ENCODE peak calls at places on chromosome 15, in ten cellular contexts. J is mucosa of descending colon; C is IMR-90; P is pancreas; R is upper lobe of right lung; K is colonic mucosa; Y is CD4-positive, alpha-beta T cell; U is left ventricle myocardium inferior; A is CD8-positive, alpha-beta T cell; X is Peyer's patch. O is an unnamed sample. For H3K9me3, the result is how much of the 10 kb centered on the place peaks cover.

GRCh38 chr15:100115711-100116090 is 226.1 kb downstream of the ADAMTS17 start:
- DNase-seq in P (no peak), U (no peak), A (no peak), J (no peak), Y (no peak), C (peak), X (no peak), K (no peak), R (peak), O (no peak)

GRCh38 chr15:73696641-73697001 is 12.4 kb downstream of the CD276 start:
- DNase-seq in P (no peak), U (no peak), Y (no peak), X (no peak), A (no peak), C (no peak), K (no peak), J (no peak), R (no peak), O (no peak)

GRCh38 chr15:44716983-44717602 is 5.8 kb downstream of the B2M start:
- DNase-seq in A (no peak), J (no peak), Y (no peak), P (no peak), C (no peak), U (no peak), X (no peak), K (no peak), R (no peak), O (no peak)

GRCh38 chr15:78079296-78080087 is 2.0 kb upstream of the TBC1D2B start:
- DNase-seq in X (peak), Y (no peak), R (no peak), J (peak), A (no peak), U (no peak), C (no peak), P (no peak), K (no peak), O (no peak)

GRCh38 chr15:99631256-99631655 is 65.5 kb downstream of the MEF2A start:
- DNase-seq in U (no peak), R (no peak), P (no peak), A (no peak), C (no peak), X (no peak), Y (no peak), K (no peak), J (no peak), O (no peak)

GRCh38 chr15:95912280-95912625 is 418.2 kb upstream of the NR2F2 start:
- DNase-seq in X (no peak), Y (no peak), A (no peak), J (no peak), P (no peak), U (no peak), K (no peak), R (no peak), C (no peak), O (no peak)

GRCh38 chr15:57610130-57610529 is 18.4 kb downstream of the MYZAP start:
- DNase-seq in C (peak), U (peak), J (peak), X (peak), A (no peak), Y (no peak), R (no peak), P (peak), K (peak), O (no peak)

GRCh38 chr15:50993598-50993997 is 85.1 kb downstream of the AP4E1 start:
- DNase-seq in R (no peak), K (no peak), A (no peak), U (no peak), X (no peak), Y (no peak), J (no peak), P (no peak), C (peak), O (no peak)

GRCh38 chr15:57606816-57607215 is 15.1 kb downstream of the MYZAP start:
- DNase-seq in R (no peak), C (no peak), A (no peak), P (no peak), J (no peak), X (no peak), K (no peak), U (no peak), Y (no peak), O (no peak)

GRCh38 chr15:74133071-74133702 is 2.8 kb downstream of the ISLR2 start:
- DNase-seq in R (no peak), P (no peak), X (no peak), C (no peak), U (no peak), K (no peak), A (no peak), Y (no peak), J (no peak), O (no peak)

GRCh38 chr15:89490550-89491315 is 5.7 kb downstream of the RHCG start:
- DNase-seq in A (no peak), R (no peak), X (no peak), K (no peak), C (no peak), J (no peak), U (no peak), Y (no peak), P (peak), O (no peak)

GRCh38 chr15:60553163-60553562 is 74.2 kb upstream of the ICE2 start:
- DNase-seq in C (no peak), P (no peak), A (no peak), Y (no peak), J (no peak), U (no peak), X (no peak), K (no peak), R (no peak), O (no peak)

GRCh38 chr15:34853001-34853758 is 57.8 kb upstream of the ACTC1 start:
- DNase-seq in A (no peak), X (no peak), Y (no peak), C (peak), K (no peak), J (no peak), U (no peak), P (no peak), R (no peak), O (no peak)

GRCh38 chr15:90143176-90143655 is 40.9 kb upstream of the IDH2 start:
- DNase-seq in C (peak), X (peak), J (peak), K (peak), R (peak), Y (peak), A (peak), P (peak), U (peak), O (peak)

GRCh38 chr15:74614744-74615312 is 808 bp upstream of the CLK3 start:
- DNase-seq in X (peak), R (peak), J (peak), A (peak), Y (peak), U (peak), P (peak), C (peak), K (peak), O (peak)

GRCh38 chr15:69491051-69491505 is 38.5 kb downstream of the RPLP1 start:
- DNase-seq in U (peak), C (no peak), X (no peak), P (no peak), A (no peak), J (no peak), K (no peak), R (no peak), Y (no peak), O (no peak)

GRCh38 chr15:71626596-71627088 is 183.7 kb upstream of the NR2E3 start:
- DNase-seq in C (no peak), Y (no peak), J (no peak), P (no peak), U (no peak), R (no peak), K (no peak), A (no peak), X (no peak), O (no peak)
- H3K9me3 ChIP-seq in C (under half), Y (under half), J (under half), P (under half), U (under half), R (under half), K (under half), A (under half), X (under half), O (under half)

DNA sequence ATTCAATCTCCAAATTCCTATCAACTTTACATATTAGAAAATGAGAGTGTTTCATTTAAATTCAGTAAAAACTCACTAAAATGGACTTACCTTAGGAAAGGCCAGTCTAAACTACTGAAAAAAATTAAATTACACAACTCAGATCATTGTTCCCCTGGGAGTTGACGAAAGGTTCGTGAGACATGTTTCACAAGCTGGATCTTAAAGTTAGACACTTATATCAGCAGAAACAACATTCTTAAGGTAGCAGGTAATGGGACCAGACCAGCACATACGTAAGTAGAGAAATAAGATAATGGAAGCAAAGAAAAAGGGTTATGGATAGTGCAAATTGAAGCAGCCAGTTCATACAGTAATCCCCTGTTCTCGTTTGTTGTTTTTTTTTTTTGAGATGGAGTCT is 8.9 kb downstream of the RFX7 start:
- DNase-seq in X (no peak), Y (no peak), U (no peak), K (no peak), P (no peak), J (no peak), A (no peak), R (no peak), C (no peak), O (no peak)
- H3K9me3 ChIP-seq in X (under half), Y (under half), U (under half), K (under half), P (under half), J (under half), A (under half), R (under half), C (under half), O (under half)

DNA sequence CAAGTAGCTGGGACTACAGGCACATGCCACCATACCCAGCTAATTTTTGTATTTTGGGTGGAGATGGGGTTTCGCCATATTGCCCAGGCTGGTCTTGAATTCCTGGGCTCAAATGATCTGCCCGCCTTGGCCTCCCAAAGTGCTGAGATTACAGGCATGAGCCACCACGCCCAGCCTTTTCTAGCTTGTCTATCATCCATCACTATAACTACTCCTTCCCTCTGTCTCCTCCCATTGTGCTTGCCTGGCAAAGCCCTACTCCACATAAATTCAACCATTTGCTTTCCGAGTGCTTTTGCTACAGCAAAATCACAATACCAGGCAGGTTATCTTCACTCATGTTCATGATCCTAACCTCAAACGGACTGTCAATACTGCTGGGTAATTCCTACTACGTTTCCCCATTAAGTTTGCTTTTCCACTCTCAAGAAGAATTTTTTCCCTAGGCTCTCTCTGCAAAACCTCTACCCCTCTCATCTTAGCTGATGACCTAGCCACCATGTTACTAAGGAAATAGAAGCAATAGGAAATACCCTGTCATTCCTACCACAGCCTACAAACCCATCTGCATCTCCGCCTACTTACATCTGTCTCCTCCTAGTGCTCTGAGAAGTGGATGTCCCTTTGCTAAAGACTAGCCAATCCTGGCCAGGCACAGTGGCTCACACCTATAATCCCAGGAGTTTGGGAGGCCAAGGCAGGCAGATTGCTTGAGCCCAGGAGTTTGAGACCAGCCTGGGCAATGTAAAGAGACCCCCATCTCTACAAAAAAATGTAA is 64.5 kb downstream of the RBPMS2 start:
- DNase-seq in Y (no peak), R (no peak), A (no peak), C (no peak), K (no peak), U (no peak), X (no peak), J (no peak), P (no peak), O (no peak)
- H3K9me3 ChIP-seq in Y (under half), R (under half), A (under half), C (under half), K (under half), U (under half), X (under half), J (under half), P (under half), O (under half)

DNA sequence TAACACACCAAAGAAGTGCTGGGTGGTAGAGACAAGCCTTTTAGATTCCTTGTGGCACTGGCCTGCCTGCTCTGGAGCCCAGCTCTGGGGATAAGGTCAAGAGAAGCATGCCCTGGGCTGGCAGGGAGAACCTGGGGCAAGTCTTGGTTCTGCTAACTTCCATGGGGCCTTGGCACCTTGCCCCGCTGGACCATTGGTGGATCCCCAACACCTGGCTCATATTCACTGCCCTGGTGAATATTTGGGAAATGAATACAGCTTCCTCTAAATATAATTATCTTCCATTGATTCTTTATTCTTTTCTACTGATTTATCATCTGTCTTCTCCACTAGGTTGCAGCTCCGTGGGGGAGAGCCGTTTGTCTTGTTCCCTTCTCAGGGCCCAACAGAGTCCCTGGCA is 89.5 kb downstream of the RAB11A start:
- DNase-seq in J (no peak), C (no peak), A (no peak), Y (no peak), R (no peak), P (no peak), K (no peak), U (no peak), X (no peak), O (no peak)
- H3K9me3 ChIP-seq in J (under half), C (under half), A (under half), Y (under half), R (under half), P (under half), K (under half), U (under half), X (under half), O (under half)

GRCh38 chr15:25094066-25094465 is 139.3 kb downstream of the SNRPN start:
- DNase-seq in J (no peak), A (no peak), Y (no peak), R (no peak), U (no peak), K (no peak), P (no peak), C (no peak), X (no peak), O (no peak)
- H3K9me3 ChIP-seq in J (half or more), A (under half), Y (half or more), R (half or more), U (half or more), K (under half), P (under half), C (under half), X (under half), O (under half)

GRCh38 chr15:40106203-40107161 is 2.2 kb downstream of the BMF start:
- DNase-seq in J (peak), P (peak), C (peak), U (peak), A (no peak), R (peak), Y (no peak), K (peak), X (peak), O (no peak)

GRCh38 chr15:40108061-40108854 is 421 bp downstream of the BMF start:
- DNase-seq in U (peak), R (peak), Y (no peak), C (peak), X (peak), P (peak), J (peak), A (no peak), K (peak), O (no peak)

GRCh38 chr15:40111888-40112287 is 3.2 kb upstream of the BMF start:
- DNase-seq in C (no peak), K (no peak), X (no peak), Y (no peak), A (no peak), R (no peak), P (no peak), J (no peak), U (no peak), O (no peak)

GRCh38 chr15:40110866-40111550 is 2.3 kb upstream of the BMF start:
- DNase-seq in Y (no peak), C (no peak), K (no peak), X (no peak), J (no peak), P (no peak), R (no peak), A (no peak), U (no peak), O (no peak)

DNA sequence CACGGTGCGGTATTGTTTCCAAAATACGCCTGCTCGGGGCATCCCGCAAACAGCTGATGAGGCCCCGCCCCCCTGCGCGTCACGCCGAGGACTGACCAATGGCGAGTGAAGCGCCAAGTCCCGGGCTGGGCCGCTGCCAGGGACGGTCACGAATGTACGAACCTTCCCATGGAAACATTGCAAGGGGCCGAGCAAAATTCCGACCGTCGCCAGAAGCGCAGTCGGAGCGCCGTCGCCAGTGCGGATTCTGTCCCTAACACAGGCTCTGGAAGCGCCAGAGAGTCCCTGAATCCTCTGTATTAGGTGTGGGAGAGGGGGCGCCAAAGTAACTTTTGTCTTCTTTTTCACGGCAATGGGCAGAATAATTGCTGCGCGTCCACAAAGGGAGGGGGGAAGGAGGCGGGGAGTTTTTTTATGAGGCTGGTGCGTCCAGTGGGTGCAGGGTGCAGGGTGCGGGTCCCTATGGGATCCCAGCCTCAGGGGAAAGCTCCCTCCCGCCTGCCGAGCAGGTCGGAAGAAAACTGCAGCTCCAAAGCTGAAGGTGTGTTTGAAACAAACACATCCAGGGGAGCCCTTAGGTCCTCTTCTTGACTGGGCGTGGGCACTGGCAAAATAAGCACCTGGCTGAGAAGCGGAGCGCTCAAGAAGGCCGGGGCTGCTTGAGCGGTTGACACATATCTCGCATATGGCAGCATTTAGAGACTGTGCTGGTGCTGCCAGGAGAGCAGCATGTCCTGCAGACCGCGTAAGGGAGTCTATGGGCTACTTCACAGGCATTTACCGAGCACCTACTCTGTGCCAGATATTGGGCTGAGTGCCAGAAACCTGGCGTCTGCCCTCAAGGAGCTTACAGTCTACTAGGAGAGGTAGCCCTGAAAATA is at the start of gene BMF:
- DNase-seq in J (peak), K (peak), R (peak), P (peak), Y (peak), C (peak), X (peak), A (peak), U (peak), O (peak)
- H3K9me3 ChIP-seq in J (under half), K (under half), R (under half), P (under half), Y (under half), C (under half), X (under half), A (under half), U (under half), O (under half)

GRCh38 chr15:39999538-39999937 is 39.4 kb downstream of the SRP14 start:
- DNase-seq in P (no peak), K (no peak), R (no peak), J (no peak), U (no peak), C (no peak), Y (no peak), X (no peak), A (no peak), O (no peak)

GRCh38 chr15:39998511-39998910 is 40.5 kb downstream of the SRP14 start:
- DNase-seq in U (no peak), P (no peak), A (no peak), X (no peak), Y (no peak), K (no peak), J (no peak), R (no peak), C (no peak), O (no peak)

GRCh38 chr15:40002295-40002694 is 36.7 kb downstream of the SRP14 start:
- DNase-seq in C (peak), J (no peak), A (no peak), P (no peak), R (no peak), K (peak), X (no peak), U (no peak), Y (no peak), O (no peak)

GRCh38 chr15:39997031-39997430 is 42.0 kb downstream of the SRP14 start:
- DNase-seq in P (no peak), Y (no peak), A (no peak), R (no peak), U (no peak), C (peak), K (no peak), J (no peak), X (no peak), O (no peak)
- H3K9me3 ChIP-seq in P (under half), Y (under half), A (under half), R (under half), U (under half), C (under half), K (under half), J (under half), X (under half), O (under half)